ENCODE peak calls at places on chromosome 11, in eight cellular contexts. K is PC-3, X is neural progenitor cell, M is OCI-LY7, I is HCT116, V is MM.1S, J is SK-N-SH, E is hepatocyte. Q is an unnamed sample.

GRCh38 chr11:57649826-57650738 is at the start of gene YPEL4:
- DNase-seq in V (no peak), J (peak; percentile 88), X (peak; percentile 69), K (peak; percentile 74), I (no peak), M (peak; percentile 21), E (peak; percentile 83), Q (peak; percentile 88)

GRCh38 chr11:133797542-133797941 is 47.8 kb downstream of the SPATA19 start:
- DNase-seq in I (no peak), V (no peak), M (no peak), J (no peak), X (no peak), K (no peak), E (no peak), Q (no peak)

GRCh38 chr11:12091957-12092558 is 18.3 kb upstream of the MICAL2 start:
- DNase-seq in J (no peak), E (peak; percentile 57), X (peak; percentile 30), K (peak; percentile 26), V (no peak), I (no peak), M (no peak), Q (no peak)

GRCh38 chr11:90330632-90331031 is 107.8 kb upstream of the CHORDC1 start:
- DNase-seq in I (no peak), M (no peak), E (no peak), J (no peak), X (no peak), K (no peak), V (no peak), Q (no peak)

GRCh38 chr11:3880724-3881123 is 25.3 kb downstream of the STIM1 start:
- DNase-seq in I (no peak), M (peak; percentile 69), E (no peak), X (no peak), V (no peak), J (no peak), K (peak; percentile 59), Q (peak; percentile 43)

GRCh38 chr11:103961010-103961409 is 75.4 kb upstream of the DDI1 start:
- DNase-seq in M (no peak), X (no peak), I (no peak), V (no peak), J (no peak), K (peak; percentile 73), E (no peak), Q (peak; percentile 73)

GRCh38 chr11:34317038-34317360 is 40.8 kb downstream of the ABTB2 start:
- DNase-seq in K (no peak), X (no peak), I (no peak), V (no peak), M (no peak), E (no peak), J (no peak), Q (no peak)

GRCh38 chr11:18692941-18693760 is 5.4 kb upstream of the TMEM86A start:
- DNase-seq in V (no peak), X (no peak), K (no peak), J (no peak), E (no peak), I (no peak), M (no peak), Q (no peak)

GRCh38 chr11:76803811-76804600 is 20.9 kb downstream of the TSKU start:
- DNase-seq in X (no peak), M (no peak), I (no peak), V (no peak), J (no peak), K (no peak), E (no peak), Q (peak; percentile 92)

GRCh38 chr11:34243620-34244493 is 114.0 kb downstream of the ABTB2 start:
- DNase-seq in I (peak; percentile 71), M (no peak), J (no peak), V (peak; percentile 91), X (no peak), K (peak; percentile 87), E (peak; percentile 83), Q (peak; percentile 79)

GRCh38 chr11:64040684-64041267 is 5.0 kb downstream of the FLRT1 start:
- DNase-seq in I (no peak), X (peak; percentile 89), E (peak; percentile 50), K (no peak), V (no peak), M (peak; percentile 12), J (peak; percentile 81), Q (no peak)

GRCh38 chr11:86202013-86202336 is 42.6 kb upstream of the EED start:
- DNase-seq in J (no peak), E (no peak), M (peak; percentile 37), K (no peak), X (no peak), I (no peak), V (peak; percentile 27), Q (no peak)

GRCh38 chr11:61028135-61028729 is 56.8 kb downstream of the CD6 start:
- DNase-seq in X (no peak), J (no peak), K (peak; percentile 47), V (no peak), E (no peak), I (no peak), M (peak; percentile 45), Q (no peak)

GRCh38 chr11:47244664-47245350 is 3.8 kb downstream of the ACP2 start:
- DNase-seq in E (no peak), X (no peak), V (no peak), K (no peak), J (peak; percentile 4), I (no peak), M (no peak), Q (no peak)

GRCh38 chr11:104694259-104695070 is 203.8 kb downstream of the CASP12 start:
- DNase-seq in E (peak; percentile 26), M (no peak), K (no peak), X (peak; percentile 1), I (no peak), V (no peak), J (no peak), Q (peak; percentile 68)

DNA sequence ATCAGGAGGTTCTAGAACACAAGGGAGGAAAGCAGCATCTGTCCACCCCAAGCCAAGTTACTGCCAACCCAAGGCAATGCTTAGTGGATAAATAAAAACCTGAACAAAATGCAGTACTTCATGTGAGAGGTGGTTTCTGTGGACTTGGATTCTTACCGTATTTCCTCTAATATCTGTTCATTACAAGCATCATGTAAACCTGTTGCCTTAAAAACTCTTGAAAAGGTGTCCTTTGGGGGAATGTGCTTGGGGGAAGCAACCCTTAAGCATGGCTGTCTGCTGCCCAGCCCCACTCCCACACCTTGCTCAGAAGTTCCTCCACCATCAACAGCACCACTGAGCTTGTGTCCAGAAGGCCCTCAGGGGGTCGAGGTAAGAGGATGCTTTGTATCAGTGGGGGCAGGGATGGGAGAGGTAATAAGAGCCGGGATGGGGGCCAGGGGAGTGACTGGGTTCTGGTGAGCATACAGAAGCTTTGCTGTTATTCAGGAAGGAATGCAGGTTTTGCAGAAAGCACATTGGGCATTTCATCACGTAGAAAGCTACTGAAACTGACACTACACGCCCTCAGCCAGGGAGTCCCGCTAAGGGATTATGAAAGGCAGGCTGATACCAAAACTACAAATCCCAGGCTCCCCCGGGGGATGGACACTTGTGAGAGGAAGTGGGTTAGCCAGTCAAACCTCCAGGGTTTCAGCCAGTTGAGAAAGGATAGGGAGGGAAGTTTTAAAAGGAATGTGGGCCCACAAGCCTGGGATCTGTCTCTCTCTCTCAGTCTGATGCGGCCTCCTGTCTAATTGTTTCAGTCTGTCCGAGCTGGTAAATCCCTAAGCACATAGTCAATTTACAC is 52.0 kb downstream of the KCNJ1 start:
- DNase-seq in I (no peak), J (peak; percentile 49), X (peak; percentile 94), E (peak; percentile 82), K (peak; percentile 46), V (no peak), M (no peak), Q (peak; percentile 91)
- TF ChIP-seq EZH2phosphoT487 in I (no peak), J (no peak), X (no peak), E (no peak), K (no peak), V (no peak), M (no peak), Q (no peak)

DNA sequence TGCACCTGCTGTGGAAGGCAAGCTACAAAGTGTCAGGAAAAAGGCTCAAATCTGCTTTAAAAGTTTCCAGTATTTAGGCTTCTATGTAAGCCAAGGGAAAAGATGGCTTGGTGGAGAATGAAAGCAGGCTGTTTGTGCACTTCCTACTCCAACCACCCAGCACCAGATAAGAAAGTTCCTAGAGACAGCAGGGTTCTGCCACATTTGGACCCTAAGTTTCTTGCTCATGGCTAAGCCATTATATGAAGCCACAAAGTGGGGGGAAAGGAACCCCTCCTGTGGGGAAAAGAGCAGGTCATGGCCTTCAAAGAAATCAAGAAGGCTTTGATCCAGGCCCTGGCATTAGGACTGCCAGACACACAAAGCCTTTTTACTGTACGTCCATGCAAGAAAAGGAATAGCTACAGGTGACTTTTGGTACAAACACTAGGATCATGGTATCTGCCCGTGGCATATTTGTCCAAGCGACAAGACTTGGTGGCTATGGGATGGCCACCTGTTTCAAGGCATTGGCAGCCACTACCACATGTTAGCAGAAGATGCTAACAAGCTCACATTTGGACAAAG is 41.1 kb upstream of the GLYAT start:
- DNase-seq in J (no peak), M (no peak), I (no peak), E (no peak), V (no peak), K (no peak), X (no peak), Q (no peak)
- H2AFZ ChIP-seq in J (no peak overlapping the region), M (no peak overlapping the region), I (no peak overlapping the region), E (no peak overlapping the region), V (no peak overlapping the region), K (no peak overlapping the region), X (no peak overlapping the region), Q (no peak overlapping the region)

DNA sequence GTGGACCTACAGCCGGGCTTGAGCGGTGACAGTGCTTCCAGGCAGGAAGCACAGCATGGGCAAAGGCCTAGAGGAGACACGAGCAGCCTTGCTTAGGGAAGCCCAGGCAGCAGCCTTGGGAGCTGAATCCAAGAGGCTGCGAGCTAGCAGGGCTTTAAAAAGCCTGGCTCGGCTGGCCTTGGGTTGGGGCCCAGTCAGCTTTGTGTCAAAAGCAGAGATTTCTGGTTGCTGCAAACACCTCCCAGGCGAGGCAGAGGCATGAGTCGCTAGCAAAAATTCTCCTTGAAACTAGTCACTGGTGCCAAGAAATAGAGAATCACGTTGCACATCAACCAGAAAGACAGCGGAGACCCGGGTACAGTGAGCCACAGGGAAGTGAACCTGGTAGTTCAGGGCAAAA is 16.1 kb upstream of the FGF4 start:
- DNase-seq in K (peak; percentile 89), M (no peak), X (no peak), I (no peak), E (peak; percentile 31), J (no peak), V (no peak), Q (peak; percentile 77)
- TF ChIP-seq EZH2phosphoT487 in K (no peak), M (no peak), X (no peak), I (no peak), E (no peak), J (no peak), V (no peak), Q (no peak)

DNA sequence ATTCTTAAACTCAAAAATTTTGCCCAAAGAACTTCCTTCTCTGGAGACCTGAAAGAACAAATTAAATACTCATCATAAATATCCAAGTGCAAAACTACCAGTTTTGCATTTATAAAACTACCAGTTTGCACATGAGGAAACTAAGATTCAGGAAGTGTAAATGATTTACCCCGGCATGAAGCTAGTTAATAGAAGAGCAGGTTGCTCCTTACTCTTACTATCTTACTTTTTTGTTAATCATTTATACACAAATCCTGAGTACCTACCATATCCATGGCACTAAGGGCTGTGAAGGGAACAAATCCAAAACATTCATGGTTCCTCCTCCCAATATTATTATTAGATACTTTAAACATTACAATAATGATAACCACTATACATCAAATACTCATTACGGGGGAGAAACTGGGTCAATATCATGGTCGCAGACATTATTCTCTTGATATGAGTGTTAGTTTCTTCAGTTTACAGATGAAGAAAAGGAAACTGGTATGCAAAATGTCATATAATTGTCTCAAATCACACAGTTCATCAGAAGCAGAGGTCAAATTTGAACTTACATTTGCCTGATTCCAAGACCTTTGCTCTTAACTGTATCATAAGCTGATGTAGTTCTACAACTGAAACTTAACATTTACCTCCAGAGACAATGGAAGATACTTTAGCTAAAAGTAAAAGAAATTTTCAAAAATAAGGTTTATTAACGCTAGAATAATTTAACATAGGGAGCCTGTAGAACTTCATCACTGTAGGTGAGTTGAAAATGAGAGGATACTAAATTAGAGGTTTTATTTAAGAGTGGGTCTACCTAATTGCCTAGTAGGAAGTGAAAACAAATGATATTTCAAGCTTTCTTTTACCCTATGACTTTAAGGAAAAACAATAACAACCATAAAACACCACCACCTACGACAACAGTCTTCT is 74.5 kb downstream of the FAM76B start:
- DNase-seq in I (no peak), V (no peak), M (no peak), J (no peak), X (no peak), E (no peak), K (no peak), Q (no peak)
- H2AFZ ChIP-seq in I (no peak overlapping the region), V (peak overlapping the region; percentile 48), M (peak overlapping the region; percentile 99), J (no peak overlapping the region), X (no peak overlapping the region), E (peak overlapping the region; percentile 12), K (no peak overlapping the region), Q (no peak overlapping the region)

Q was measured in GM23248.